ENCODE peak calls at places on chromosomes 7 and 10, in eight cellular contexts. D, A, Z, F, T, K, R and Q are unnamed samples.

GRCh38 chr7:39504963-39505362 is 61.2 kb upstream of the YAE1 start:
- DNase-seq in D (peak; percentile 66), A (peak; percentile 44), Z (peak; percentile 76), F (peak; percentile 21), T (peak; percentile 7), K (no peak), R (no peak), Q (peak; percentile 54)

GRCh38 chr7:156533420-156533819 is 107.2 kb upstream of the RNF32 start:
- DNase-seq in D (no peak), A (no peak), Z (no peak), F (no peak), T (no peak), K (no peak), R (no peak), Q (no peak)

GRCh38 chr7:50782376-50783208 is at the start of gene GRB10:
- DNase-seq in D (peak; percentile 29), A (no peak), Z (peak; percentile 65), F (peak; percentile 36), T (peak; percentile 71), K (no peak), R (no peak), Q (no peak)

GRCh38 chr10:30943451-30943850 is 88.2 kb downstream of the ZNF438 start:
- DNase-seq in D (no peak), A (no peak), Z (no peak), F (no peak), T (no peak), K (no peak), R (no peak), Q (no peak)

GRCh38 chr7:105800442-105800841 is 76.0 kb downstream of the ATXN7L1 start:
- DNase-seq in D (peak; percentile 61), A (no peak), Z (no peak), F (peak; percentile 31), T (no peak), K (no peak), R (no peak), Q (peak; percentile 51)

GRCh38 chr7:15780271-15780670 is 93.8 kb upstream of the MEOX2 start:
- DNase-seq in D (peak; percentile 19), A (peak; percentile 9), Z (peak; percentile 12), F (peak; percentile 81), T (no peak), K (no peak), R (no peak), Q (peak; percentile 17)

GRCh38 chr7:105992888-105993287 is 29.8 kb downstream of the CDHR3 start:
- DNase-seq in D (no peak), A (no peak), Z (no peak), F (no peak), T (no peak), K (no peak), R (no peak), Q (no peak)

GRCh38 chr7:99102809-99103690 is 40.9 kb downstream of the SMURF1 start:
- DNase-seq in D (peak; percentile 80), A (no peak), Z (peak; percentile 84), F (peak; percentile 54), T (no peak), K (no peak), R (no peak), Q (peak; percentile 70)

GRCh38 chr7:107166702-107167426 is 1.9 kb upstream of the HBP1 start:
- DNase-seq in D (no peak), A (no peak), Z (no peak), F (no peak), T (no peak), K (no peak), R (no peak), Q (no peak)

GRCh38 chr7:107168233-107169119 is at the start of gene HBP1:
- DNase-seq in D (peak; percentile 100), A (peak; percentile 99), Z (peak; percentile 100), F (peak; percentile 100), T (peak; percentile 100), K (peak; percentile 99), R (peak; percentile 95), Q (peak; percentile 100)

GRCh38 chr7:107165341-107165740 is 3.5 kb upstream of the HBP1 start:
- DNase-seq in D (no peak), A (no peak), Z (no peak), F (no peak), T (no peak), K (no peak), R (no peak), Q (no peak)

GRCh38 chr7:107169120-107170050 is 582 bp downstream of the HBP1 start:
- DNase-seq in D (peak; percentile 91), A (peak; percentile 98), Z (peak; percentile 99), F (peak; percentile 99), T (peak; percentile 99), K (peak; percentile 96), R (peak; percentile 84), Q (peak; percentile 86)

DNA sequence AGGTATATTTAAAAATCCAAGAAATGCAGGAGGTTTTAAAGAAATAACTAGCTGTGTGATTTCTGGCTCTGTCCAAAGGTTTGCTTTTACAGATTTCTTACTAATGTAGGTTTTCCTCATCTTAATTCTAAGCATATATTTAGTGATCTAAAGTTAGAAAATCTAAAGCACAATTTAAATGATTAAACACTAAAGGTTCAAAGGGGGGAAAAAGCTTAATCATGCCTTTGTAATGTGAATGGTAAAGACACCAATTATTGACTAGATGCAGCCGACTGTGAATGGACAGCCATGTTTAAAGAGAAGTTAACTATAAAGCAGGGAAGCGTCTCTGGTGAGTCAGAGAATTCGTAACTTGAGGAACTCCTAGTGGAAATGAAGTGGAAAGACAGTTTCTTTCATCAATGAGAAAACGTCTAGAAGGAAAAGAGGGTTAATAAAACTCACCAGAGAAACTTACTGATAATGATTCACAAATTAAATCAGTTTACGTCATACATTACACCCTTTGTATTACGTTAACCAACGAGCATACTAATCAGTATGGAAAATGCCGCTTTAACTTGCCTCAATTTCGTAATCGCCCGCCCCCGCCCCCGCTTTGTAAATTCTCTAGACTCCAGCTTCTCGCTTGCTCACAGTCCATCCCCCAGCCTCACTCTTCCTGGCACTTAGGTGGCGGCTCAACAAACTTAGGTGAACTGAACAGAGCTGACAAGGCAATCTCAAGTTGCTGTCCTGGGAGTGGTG is 1.1 kb upstream of the HBP1 start:
- DNase-seq in D (peak; percentile 86), A (no peak), Z (peak; percentile 88), F (peak; percentile 94), T (peak; percentile 70), K (no peak), R (peak; percentile 25), Q (peak; percentile 84)
- TF ChIP-seq CTCF in D (peak; percentile 47), A (peak; percentile 53), Z (peak; percentile 41), F (peak; percentile 48), T (peak; percentile 46), K (peak; percentile 77), R (no peak), Q (peak; percentile 64)

DNA sequence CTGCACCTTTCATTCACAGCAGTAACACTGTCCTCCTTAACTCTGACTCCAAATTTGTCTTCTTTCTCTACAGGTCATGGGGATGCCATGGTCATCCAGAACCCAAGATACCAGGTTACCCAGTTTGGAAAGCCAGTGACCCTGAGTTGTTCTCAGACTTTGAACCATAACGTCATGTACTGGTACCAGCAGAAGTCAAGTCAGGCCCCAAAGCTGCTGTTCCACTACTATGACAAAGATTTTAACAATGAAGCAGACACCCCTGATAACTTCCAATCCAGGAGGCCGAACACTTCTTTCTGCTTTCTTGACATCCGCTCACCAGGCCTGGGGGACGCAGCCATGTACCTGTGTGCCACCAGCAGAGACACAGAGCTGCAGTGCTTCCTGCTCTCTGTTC is 156.2 kb upstream of the PRSS1 start:
- DNase-seq in D (no peak), A (no peak), Z (no peak), F (no peak), T (no peak), K (no peak), R (no peak), Q (no peak)
- TF ChIP-seq CTCF in D (no peak), A (no peak), Z (no peak), F (no peak), T (no peak), K (no peak), R (no peak), Q (no peak)

GRCh38 chr7:35037211-35037525 is at the start of gene DPY19L1:
- DNase-seq in D (no peak), A (no peak), Z (no peak), F (no peak), T (no peak), K (no peak), R (no peak), Q (no peak)

GRCh38 chr7:35037526-35038339 is 448 bp upstream of the DPY19L1 start:
- DNase-seq in D (peak; percentile 93), A (peak; percentile 98), Z (peak; percentile 99), F (peak; percentile 95), T (peak; percentile 98), K (peak; percentile 96), R (peak; percentile 98), Q (peak; percentile 80)

GRCh38 chr7:35038340-35038738 is 1.1 kb upstream of the DPY19L1 start:
- DNase-seq in D (no peak), A (no peak), Z (no peak), F (no peak), T (no peak), K (no peak), R (no peak), Q (no peak)

GRCh38 chr7:35035511-35035921 is 1.8 kb downstream of the DPY19L1 start:
- DNase-seq in D (peak; percentile 54), A (peak; percentile 58), Z (peak; percentile 46), F (peak; percentile 48), T (peak; percentile 12), K (peak; percentile 28), R (peak; percentile 63), Q (peak; percentile 47)

DNA sequence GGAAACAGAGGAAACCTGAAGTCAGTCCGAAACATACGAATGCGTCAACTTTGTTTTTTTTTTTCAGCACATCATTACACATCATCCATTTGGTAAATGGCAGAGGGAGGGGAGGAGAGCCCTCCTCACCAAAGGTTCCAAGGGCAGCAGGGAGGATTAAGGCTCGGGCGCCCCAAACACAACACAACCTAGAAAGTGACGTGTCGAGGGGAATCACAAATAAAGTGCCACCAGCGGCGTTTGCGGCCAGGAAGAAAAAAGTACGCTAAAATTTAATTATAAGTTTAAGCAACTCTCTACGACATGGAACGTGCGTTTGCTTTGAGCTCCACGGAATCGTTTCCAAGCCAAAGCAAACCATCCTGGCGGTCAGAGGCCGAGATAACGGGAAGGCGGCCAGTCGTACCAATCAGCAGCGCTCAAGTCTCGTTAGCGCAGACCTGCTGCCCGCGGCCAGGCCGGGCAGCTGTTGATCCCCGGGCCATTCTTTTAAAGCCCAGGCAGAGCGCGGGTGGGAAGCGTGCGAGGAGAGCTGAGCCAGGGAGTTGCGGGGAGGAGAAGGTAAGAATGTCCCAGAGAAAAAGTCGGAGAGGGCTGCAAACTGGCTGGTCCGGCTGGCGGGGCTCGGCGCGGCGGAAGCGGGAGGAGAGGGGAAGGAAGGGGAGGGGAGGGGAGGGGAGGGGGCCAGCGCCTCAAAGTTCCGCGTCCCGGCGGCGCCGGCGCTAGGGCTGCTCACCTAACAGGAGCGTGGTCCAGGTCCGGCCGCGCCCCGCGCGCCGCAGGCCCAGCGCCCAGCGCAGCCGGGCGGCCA is 719 bp downstream of the DPY19L1 start:
- DNase-seq in D (peak; percentile 70), A (peak; percentile 52), Z (peak; percentile 82), F (peak; percentile 68), T (peak; percentile 76), K (peak; percentile 64), R (no peak), Q (peak; percentile 56)
- TF ChIP-seq CTCF in D (no peak), A (no peak), Z (no peak), F (no peak), T (no peak), K (peak; percentile 26), R (no peak), Q (no peak)

DNA sequence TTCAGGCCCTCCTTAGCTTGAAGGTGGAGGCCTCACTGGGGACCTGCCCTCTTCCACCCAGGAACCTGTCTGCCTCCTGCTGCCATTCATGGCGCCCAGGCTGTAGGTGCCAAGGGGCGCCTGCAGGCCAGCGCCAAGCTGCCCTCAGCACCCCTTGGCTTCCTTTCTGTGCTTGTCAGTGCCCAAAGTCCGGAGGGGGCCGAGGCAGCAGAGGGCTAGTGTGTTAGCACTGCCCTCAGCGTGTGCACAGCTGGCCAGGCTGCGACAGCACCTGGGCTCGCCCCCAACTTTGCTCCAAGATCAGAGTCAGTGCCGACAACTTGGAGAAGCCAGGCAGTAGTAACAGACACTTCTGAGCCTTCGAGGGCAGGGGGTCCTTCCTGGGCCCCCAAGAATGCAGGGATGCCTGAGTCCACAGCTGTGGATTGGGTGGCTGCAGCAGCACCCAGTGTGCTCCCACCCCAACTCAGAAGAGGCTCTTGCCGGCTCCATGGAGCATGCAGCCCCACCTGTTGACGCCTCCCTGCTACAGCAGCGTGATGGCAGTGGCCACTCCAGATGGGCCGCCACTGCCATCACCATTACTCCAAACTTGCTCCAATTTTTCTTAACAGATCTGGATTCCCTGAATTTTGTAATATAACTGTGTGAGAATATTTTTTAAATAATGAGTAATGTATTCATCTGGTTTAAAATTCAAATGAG is 41.7 kb downstream of the CACUL1 start:
- DNase-seq in D (no peak), A (no peak), Z (no peak), F (no peak), T (peak; percentile 45), K (no peak), R (no peak), Q (no peak)
- TF ChIP-seq CTCF in D (no peak), A (no peak), Z (no peak), F (peak; percentile 7), T (peak; percentile 19), K (no peak), R (no peak), Q (no peak)